ENCODE peak calls at places on chromosomes 5 and 9, in ten cellular contexts. I is CD4-positive, alpha-beta T cell; R is cardiac fibroblast; E is OCI-LY7; P is RWPE1; V is progenitor cell of endocrine pancreas; Z is body of pancreas; O is SK-N-SH; Q is nephron progenitor cell; X is WTC11. N is an unnamed sample.
A peak's percentile ranks its signal among the peaks of the same experiment; 100 is the strongest.

GRCh38 chr5:15933481-15934207 is 245.9 kb downstream of the MARCHF11 start:
- DNase-seq in I (no peak), R (peak; percentile 11), E (no peak), P (no peak), V (no peak), Z (no peak), O (no peak), Q (no peak), X (no peak), N (no peak)

GRCh38 chr5:55711531-55712022 is 547 bp downstream of the SLC38A9 start:
- DNase-seq in I (no peak), R (no peak), E (no peak), P (peak; percentile 57), V (no peak), Z (no peak), O (no peak), Q (no peak), X (no peak), N (no peak)

GRCh38 chr9:21828853-21829405 is 26.5 kb downstream of the MTAP start:
- DNase-seq in I (no peak), R (no peak), E (no peak), P (peak; percentile 38), V (no peak), Z (no peak), O (no peak), Q (no peak), X (no peak), N (no peak)

GRCh38 chr5:128667148-128667547 is 129.1 kb upstream of the FBN2 start:
- DNase-seq in I (no peak), R (no peak), E (no peak), P (no peak), V (no peak), Z (no peak), O (no peak), Q (no peak), X (no peak), N (no peak)

GRCh38 chr9:32351845-32352244 is 32.6 kb upstream of the ACO1 start:
- DNase-seq in I (no peak), R (peak; percentile 4), E (peak; percentile 7), P (no peak), V (no peak), Z (no peak), O (no peak), Q (peak; percentile 11), X (peak; percentile 60), N (no peak)

GRCh38 chr5:142924135-142924883 is 154.1 kb downstream of the ARHGAP26 start:
- DNase-seq in I (no peak), R (peak; percentile 49), E (peak; percentile 5), P (peak; percentile 26), V (no peak), Z (no peak), O (no peak), Q (no peak), X (no peak), N (no peak)

GRCh38 chr5:24606974-24607373 is 37.8 kb downstream of the CDH10 start:
- DNase-seq in I (no peak), R (no peak), E (no peak), P (no peak), V (no peak), Z (peak; percentile 13), O (no peak), Q (no peak), X (no peak), N (peak; percentile 14)

GRCh38 chr9:77744877-77745435 is 96.8 kb upstream of the GNA14 start:
- DNase-seq in I (no peak), R (peak; percentile 8), E (no peak), P (no peak), V (no peak), Z (no peak), O (no peak), Q (no peak), X (no peak), N (no peak)

GRCh38 chr9:36835271-36835996 is 198.6 kb downstream of the PAX5 start:
- DNase-seq in I (no peak), R (no peak), E (no peak), P (no peak), V (no peak), Z (no peak), O (no peak), Q (no peak), X (no peak), N (no peak)

GRCh38 chr5:7078901-7079300 is 317.0 kb upstream of the ADCY2 start:
- DNase-seq in I (no peak), R (no peak), E (peak; percentile 1), P (no peak), V (no peak), Z (peak; percentile 13), O (peak; percentile 10), Q (peak; percentile 41), X (peak; percentile 50), N (no peak)

GRCh38 chr9:73719660-73720059 is 568.0 kb downstream of the ANXA1 start:
- DNase-seq in I (no peak), R (no peak), E (no peak), P (no peak), V (no peak), Z (no peak), O (no peak), Q (no peak), X (no peak), N (no peak)

GRCh38 chr9:28620011-28620410 is 1046.7 kb upstream of the C9orf72 start:
- DNase-seq in I (no peak), R (no peak), E (no peak), P (no peak), V (no peak), Z (no peak), O (no peak), Q (no peak), X (no peak), N (no peak)

GRCh38 chr5:80688648-80689420 is 34.1 kb upstream of the DHFR start:
- DNase-seq in I (no peak), R (no peak), E (no peak), P (no peak), V (no peak), Z (no peak), O (no peak), Q (no peak), X (no peak), N (no peak)

GRCh38 chr9:72365525-72366256 is 683 bp upstream of the ZFAND5 start:
- DNase-seq in I (peak; percentile 54), R (peak; percentile 90), E (peak; percentile 62), P (peak; percentile 49), V (peak; percentile 48), Z (peak; percentile 93), O (peak; percentile 77), Q (peak; percentile 64), X (peak; percentile 47), N (no peak)

GRCh38 chr9:121393318-121393717 is 23.3 kb upstream of the STOM start:
- DNase-seq in I (no peak), R (peak; percentile 35), E (no peak), P (peak; percentile 85), V (no peak), Z (no peak), O (no peak), Q (no peak), X (no peak), N (no peak)

GRCh38 chr9:113481176-113481805 is 17.8 kb downstream of the RGS3 start:
- DNase-seq in I (no peak), R (no peak), E (no peak), P (no peak), V (no peak), Z (peak; percentile 66), O (no peak), Q (no peak), X (no peak), N (no peak)

GRCh38 chr9:113480612-113481011 is 17.1 kb downstream of the RGS3 start:
- DNase-seq in I (no peak), R (no peak), E (no peak), P (no peak), V (no peak), Z (no peak), O (no peak), Q (no peak), X (no peak), N (no peak)

GRCh38 chr9:113482991-113483675 is 19.6 kb downstream of the RGS3 start:
- DNase-seq in I (no peak), R (no peak), E (no peak), P (no peak), V (no peak), Z (no peak), O (no peak), Q (no peak), X (no peak), N (no peak)

GRCh38 chr9:113483676-113484257 is 20.2 kb downstream of the RGS3 start:
- DNase-seq in I (no peak), R (no peak), E (no peak), P (no peak), V (no peak), Z (no peak), O (no peak), Q (no peak), X (no peak), N (no peak)

GRCh38 chr9:113482341-113482740 is 18.8 kb downstream of the RGS3 start:
- DNase-seq in I (no peak), R (no peak), E (no peak), P (no peak), V (no peak), Z (no peak), O (no peak), Q (no peak), X (no peak), N (no peak)
- TF ChIP-seq CTCF in I (no peak), R (no peak), E (no peak), P (no peak), V (no peak), Z (no peak), O (no peak), Q (no peak), X (no peak), N (no peak)

GRCh38 chr5:58979090-58979489 is 396.2 kb downstream of the RAB3C start:
- DNase-seq in I (no peak), R (no peak), E (no peak), P (no peak), V (no peak), Z (no peak), O (no peak), Q (no peak), X (no peak), N (no peak)
- TF ChIP-seq CTCF in I (no peak), R (no peak), E (no peak), P (no peak), V (no peak), Z (no peak), O (no peak), Q (no peak), X (no peak), N (no peak)

DNA sequence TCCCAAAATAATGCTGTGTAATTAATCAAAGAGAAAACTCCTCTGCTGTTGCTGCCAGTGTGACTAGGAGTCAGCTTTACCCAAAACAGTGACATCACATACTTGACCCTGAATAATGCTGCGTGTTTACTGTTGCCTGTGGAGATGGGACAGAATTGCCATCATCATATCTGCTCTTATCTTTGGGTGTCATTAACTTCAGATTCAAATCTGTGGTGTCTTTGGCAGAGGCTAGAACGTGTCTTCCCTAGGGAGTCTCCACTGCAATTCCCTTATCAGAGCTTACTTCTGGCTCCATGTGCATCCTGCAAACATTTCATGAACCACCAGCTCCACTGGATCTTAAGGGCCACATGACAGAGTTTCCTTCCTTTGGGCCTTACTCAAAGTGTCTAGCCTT is 88.9 kb upstream of the MRPS30 start:
- DNase-seq in I (no peak), R (no peak), E (no peak), P (no peak), V (no peak), Z (no peak), O (no peak), Q (no peak), X (no peak), N (no peak)
- TF ChIP-seq CTCF in I (no peak), R (no peak), E (no peak), P (no peak), V (no peak), Z (no peak), O (no peak), Q (no peak), X (no peak), N (no peak)

GRCh38 chr9:88388886-88389617 is 808 bp downstream of the SPIN1 start:
- DNase-seq in I (no peak), R (peak; percentile 76), E (peak; percentile 53), P (peak; percentile 62), V (peak; percentile 80), Z (peak; percentile 52), O (peak; percentile 91), Q (peak; percentile 87), X (peak; percentile 63), N (no peak)
- TF ChIP-seq CTCF in I (peak; percentile 17), R (no peak), E (no peak), P (peak; percentile 33), V (no peak), Z (no peak), O (no peak), Q (no peak), X (no peak), N (no peak)